ENCODE peak calls at places on chromosome 2, in seven cellular contexts. U is A549, A is cardiac muscle cell, T is IMR-90, L is WERI-Rb-1, Y is uterus, G is left lung. C is an unnamed sample.

GRCh38 chr2:224722250-224722649 is 6.1 kb upstream of the CCDC195 start:
- DNase-seq in G (no peak), L (no peak), T (peak), U (no peak), Y (no peak), A (peak), C (no peak)

GRCh38 chr2:223625652-223626051 is 23.5 kb upstream of the SCG2 start:
- DNase-seq in G (no peak), L (no peak), A (no peak), Y (no peak), U (no peak), T (no peak), C (no peak)

GRCh38 chr2:146927080-146927714 is 917.6 kb upstream of the ACVR2A start:
- DNase-seq in T (peak), U (peak), Y (peak), A (peak), L (peak), G (peak), C (no peak)

GRCh38 chr2:44291281-44292248 is 16.3 kb downstream of the SLC3A1 start:
- DNase-seq in U (peak), L (peak), Y (peak), G (peak), A (peak), T (peak), C (peak)

GRCh38 chr2:209936106-209936663 is 66.3 kb upstream of the RPE start:
- DNase-seq in L (no peak), U (peak), G (no peak), A (no peak), Y (no peak), T (no peak), C (no peak)

GRCh38 chr2:239383796-239384156 is 17.0 kb downstream of the HDAC4 start:
- DNase-seq in G (peak), T (no peak), L (no peak), A (no peak), U (no peak), Y (no peak), C (peak)

GRCh38 chr2:17752892-17753802 is 463 bp downstream of the SMC6 start:
- DNase-seq in G (no peak), Y (no peak), U (peak), A (peak), T (peak), L (peak), C (no peak)

GRCh38 chr2:192960945-192961344 is 766.2 kb upstream of the TMEFF2 start:
- DNase-seq in A (no peak), Y (no peak), G (no peak), T (no peak), L (no peak), U (no peak), C (no peak)

GRCh38 chr2:85110991-85111560 is 22.1 kb upstream of the TCF7L1 start:
- DNase-seq in A (peak), U (no peak), L (no peak), G (no peak), Y (no peak), T (peak), C (no peak)

GRCh38 chr2:2742745-2743144 is 411.7 kb upstream of the MYT1L start:
- DNase-seq in Y (no peak), T (no peak), G (no peak), L (no peak), U (no peak), A (no peak), C (no peak)

GRCh38 chr2:177818412-177818811 is 254.2 kb downstream of the PDE11A start:
- DNase-seq in G (no peak), T (no peak), Y (no peak), U (no peak), L (no peak), A (no peak), C (no peak)
- H3K27ac ChIP-seq in G (no peak), T (no peak), Y (no peak), U (no peak), L (no peak), A (no peak), C (no peak)

GRCh38 chr2:237193436-237193835 is 107.7 kb downstream of the COPS8 start:
- DNase-seq in U (no peak), L (no peak), Y (no peak), T (no peak), G (no peak), A (no peak), C (no peak)

GRCh38 chr2:237189799-237190198 is 104.1 kb downstream of the COPS8 start:
- DNase-seq in U (no peak), T (no peak), L (no peak), G (no peak), A (no peak), Y (no peak), C (no peak)

GRCh38 chr2:237190958-237191692 is 105.4 kb downstream of the COPS8 start:
- DNase-seq in G (no peak), T (no peak), A (no peak), Y (peak), U (no peak), L (no peak), C (no peak)

GRCh38 chr2:237192881-237193280 is 107.2 kb downstream of the COPS8 start:
- DNase-seq in T (no peak), U (no peak), Y (no peak), G (no peak), L (no peak), A (no peak), C (no peak)

DNA sequence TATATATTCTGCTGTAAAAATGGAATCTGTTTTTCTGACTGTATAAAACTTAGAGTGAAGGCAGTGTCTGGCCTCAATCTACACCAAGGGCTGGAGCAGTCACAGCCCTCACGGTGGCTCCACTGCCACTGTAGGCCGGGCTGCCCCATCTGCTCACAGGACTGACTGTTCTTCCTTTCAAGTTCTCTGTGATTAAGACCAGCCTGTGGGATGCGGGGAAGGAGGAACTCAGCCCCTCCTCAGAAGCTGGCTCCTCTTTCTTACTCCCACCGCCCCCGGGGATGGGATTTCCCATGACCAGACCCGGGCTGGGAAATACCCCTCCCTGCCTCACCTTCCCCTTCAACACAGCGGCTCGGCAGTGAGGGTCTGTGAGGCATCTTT is 106.0 kb downstream of the COPS8 start:
- DNase-seq in T (no peak), G (no peak), Y (no peak), L (no peak), U (no peak), A (no peak), C (no peak)
- H3K27ac ChIP-seq in T (peak), G (peak), Y (peak), L (no peak), U (peak), A (no peak), C (no peak)

GRCh38 chr2:177165103-177165583 is 47.5 kb upstream of the HNRNPA3 start:
- DNase-seq in G (no peak), L (peak), T (peak), A (peak), U (peak), Y (peak), C (peak)
- H3K27ac ChIP-seq in G (peak), L (peak), T (peak), A (peak), U (peak), Y (peak), C (peak)

GRCh38 chr2:25481381-25482310 is 139.9 kb upstream of the DNMT3A start:
- DNase-seq in Y (no peak), G (no peak), L (no peak), U (no peak), T (peak), A (peak), C (no peak)

GRCh38 chr2:25480561-25480960 is 138.8 kb upstream of the DNMT3A start:
- DNase-seq in Y (no peak), U (no peak), T (no peak), G (no peak), A (no peak), L (no peak), C (no peak)

GRCh38 chr2:25482341-25482740 is 140.6 kb upstream of the DNMT3A start:
- DNase-seq in Y (no peak), T (no peak), U (no peak), L (no peak), G (no peak), A (no peak), C (no peak)

GRCh38 chr2:25479761-25480160 is 138.0 kb upstream of the DNMT3A start:
- DNase-seq in G (no peak), T (no peak), Y (no peak), A (no peak), U (no peak), L (no peak), C (no peak)

DNA sequence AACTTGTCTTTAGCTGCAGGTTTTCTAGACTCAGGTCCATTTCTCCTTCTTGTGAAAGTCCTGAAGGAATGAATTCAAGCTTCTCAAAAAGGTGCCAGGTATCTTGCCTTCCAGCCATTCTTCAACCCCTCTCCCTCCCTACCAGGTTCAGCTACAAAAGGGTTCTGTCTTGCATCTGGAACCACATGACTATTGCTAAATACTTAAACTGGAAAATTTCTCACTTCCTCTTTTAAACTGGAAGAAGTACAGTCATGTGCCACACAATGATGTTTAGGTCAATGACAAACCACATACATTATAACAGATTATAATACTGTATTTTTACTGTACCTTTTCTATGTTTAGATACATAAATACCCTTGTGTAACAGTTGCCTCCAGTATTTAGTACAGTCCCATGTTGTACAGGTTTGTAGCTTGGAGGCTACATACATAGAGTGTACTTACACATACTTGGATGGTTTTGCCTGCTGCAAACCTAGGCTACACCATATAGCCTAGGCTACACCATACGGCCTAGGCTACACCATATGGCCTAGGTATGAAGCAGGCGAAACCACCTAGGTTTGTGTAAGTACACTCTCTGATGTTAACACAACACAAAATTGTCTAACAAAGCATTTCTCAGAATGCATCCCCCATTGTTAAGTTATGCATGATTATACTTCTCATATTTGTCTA is 142.0 kb upstream of the DNMT3A start:
- DNase-seq in L (no peak), U (no peak), G (no peak), T (no peak), A (peak), Y (no peak), C (no peak)
- H3K27ac ChIP-seq in L (no peak), U (no peak), G (no peak), T (no peak), A (no peak), Y (no peak), C (no peak)

C was measured in aorta.